ENCODE peak calls at places on chromosome 19, in five cellular contexts. One of them, this sample, is unnamed. For H3K4me1, the result is how much of the 10 kb centered on the place peaks cover.

GRCh38 chr19:46654621-46655152 is 6.3 kb downstream of the DACT3 start:
- DNase-seq in body of pancreas: no peak
- DNase-seq in neuronal stem cell: peak
- DNase-seq in endodermal cell: peak
- DNase-seq in ascending aorta: no peak
- DNase-seq in this sample: no peak

GRCh38 chr19:47113446-47114348 is at the start of gene ZC3H4:
- DNase-seq in body of pancreas: peak
- DNase-seq in neuronal stem cell: peak
- DNase-seq in endodermal cell: peak
- DNase-seq in ascending aorta: peak
- DNase-seq in this sample: peak

GRCh38 chr19:22331521-22331920 is 45.3 kb downstream of the ZNF729 start:
- DNase-seq in body of pancreas: no peak
- DNase-seq in neuronal stem cell: no peak
- DNase-seq in endodermal cell: no peak
- DNase-seq in ascending aorta: no peak
- DNase-seq in this sample: no peak

GRCh38 chr19:1811472-1811894 is 593 bp downstream of the ATP8B3 start:
- DNase-seq in body of pancreas: peak
- DNase-seq in neuronal stem cell: no peak
- DNase-seq in endodermal cell: no peak
- DNase-seq in ascending aorta: peak
- DNase-seq in this sample: peak

GRCh38 chr19:6017576-6017975 is 39.6 kb upstream of the RANBP3 start:
- DNase-seq in body of pancreas: no peak
- DNase-seq in neuronal stem cell: no peak
- DNase-seq in endodermal cell: no peak
- DNase-seq in ascending aorta: no peak
- DNase-seq in this sample: no peak

GRCh38 chr19:5987077-5987818 is 9.3 kb upstream of the RANBP3 start:
- DNase-seq in body of pancreas: peak
- DNase-seq in neuronal stem cell: peak
- DNase-seq in endodermal cell: peak
- DNase-seq in ascending aorta: peak
- DNase-seq in this sample: peak

GRCh38 chr19:15154002-15154612 is 46.7 kb downstream of the NOTCH3 start:
- DNase-seq in body of pancreas: no peak
- DNase-seq in neuronal stem cell: no peak
- DNase-seq in endodermal cell: peak
- DNase-seq in ascending aorta: no peak
- DNase-seq in this sample: peak

GRCh38 chr19:44626067-44626624 is 12.8 kb downstream of the IGSF23 start:
- DNase-seq in body of pancreas: peak
- DNase-seq in neuronal stem cell: no peak
- DNase-seq in endodermal cell: no peak
- DNase-seq in ascending aorta: no peak
- DNase-seq in this sample: peak

GRCh38 chr19:33558846-33559245 is 37.3 kb upstream of the PEPD start:
- DNase-seq in body of pancreas: no peak
- DNase-seq in neuronal stem cell: no peak
- DNase-seq in endodermal cell: no peak
- DNase-seq in ascending aorta: no peak
- DNase-seq in this sample: no peak

GRCh38 chr19:35249848-35250711 is 1.3 kb downstream of the LSR start:
- DNase-seq in body of pancreas: no peak
- DNase-seq in neuronal stem cell: no peak
- DNase-seq in endodermal cell: peak
- DNase-seq in ascending aorta: no peak
- DNase-seq in this sample: no peak

GRCh38 chr19:46303702-46304397 is 7.0 kb downstream of the HIF3A start:
- DNase-seq in body of pancreas: peak
- DNase-seq in neuronal stem cell: peak
- DNase-seq in endodermal cell: peak
- DNase-seq in ascending aorta: no peak
- DNase-seq in this sample: no peak

GRCh38 chr19:45125975-45126493 is 33.1 kb downstream of the PPP1R37 start:
- DNase-seq in body of pancreas: peak
- DNase-seq in neuronal stem cell: peak
- DNase-seq in endodermal cell: peak
- DNase-seq in ascending aorta: no peak
- DNase-seq in this sample: peak

GRCh38 chr19:1154731-1155351 is 19.2 kb downstream of the SBNO2 start:
- DNase-seq in body of pancreas: peak
- DNase-seq in neuronal stem cell: no peak
- DNase-seq in endodermal cell: no peak
- DNase-seq in ascending aorta: peak
- DNase-seq in this sample: peak

GRCh38 chr19:45040059-45040767 is 1.4 kb downstream of the CLASRP start:
- DNase-seq in body of pancreas: no peak
- DNase-seq in neuronal stem cell: no peak
- DNase-seq in endodermal cell: no peak
- DNase-seq in ascending aorta: no peak
- DNase-seq in this sample: no peak

GRCh38 chr19:13146763-13147563 is 3.2 kb downstream of the STX10 start:
- DNase-seq in body of pancreas: no peak
- DNase-seq in neuronal stem cell: no peak
- DNase-seq in endodermal cell: no peak
- DNase-seq in ascending aorta: peak
- DNase-seq in this sample: no peak

GRCh38 chr19:40982594-40983101 is 8.4 kb upstream of the CYP2B6 start:
- DNase-seq in body of pancreas: no peak
- DNase-seq in neuronal stem cell: no peak
- DNase-seq in endodermal cell: peak
- DNase-seq in ascending aorta: no peak
- DNase-seq in this sample: no peak

GRCh38 chr19:45792482-45793177 is at the start of gene DMWD:
- DNase-seq in body of pancreas: peak
- DNase-seq in neuronal stem cell: peak
- DNase-seq in endodermal cell: peak
- DNase-seq in ascending aorta: peak
- DNase-seq in this sample: peak

GRCh38 chr19:39736088-39736487 is 1.7 kb downstream of the CLC start:
- DNase-seq in body of pancreas: no peak
- DNase-seq in neuronal stem cell: no peak
- DNase-seq in endodermal cell: no peak
- DNase-seq in ascending aorta: no peak
- DNase-seq in this sample: no peak

GRCh38 chr19:15631817-15632216 is 8.9 kb upstream of the CYP4F3 start:
- DNase-seq in body of pancreas: no peak
- DNase-seq in neuronal stem cell: no peak
- DNase-seq in endodermal cell: peak
- DNase-seq in ascending aorta: no peak
- DNase-seq in this sample: no peak

GRCh38 chr19:52335768-52336116 is 301 bp upstream of the ZNF610 start:
- DNase-seq in body of pancreas: no peak
- DNase-seq in neuronal stem cell: no peak
- DNase-seq in endodermal cell: no peak
- DNase-seq in ascending aorta: no peak
- DNase-seq in this sample: no peak

GRCh38 chr19:36771275-36772231 is 1.1 kb downstream of the ZNF850 start:
- DNase-seq in body of pancreas: peak
- DNase-seq in neuronal stem cell: peak
- DNase-seq in endodermal cell: peak
- DNase-seq in ascending aorta: no peak
- DNase-seq in this sample: peak

GRCh38 chr19:27392027-27392632 is 1820.8 kb downstream of the UQCRFS1 start:
- DNase-seq in body of pancreas: no peak
- DNase-seq in neuronal stem cell: no peak
- DNase-seq in endodermal cell: peak
- DNase-seq in ascending aorta: no peak
- DNase-seq in this sample: no peak

GRCh38 chr19:38247126-38247525 is 9.0 kb downstream of the PPP1R14A start:
- DNase-seq in body of pancreas: no peak
- DNase-seq in neuronal stem cell: no peak
- DNase-seq in endodermal cell: no peak
- DNase-seq in ascending aorta: no peak
- DNase-seq in this sample: no peak
- H3K4me1 ChIP-seq in body of pancreas: under half
- H3K4me1 ChIP-seq in neuronal stem cell: under half
- H3K4me1 ChIP-seq in endodermal cell: under half
- H3K4me1 ChIP-seq in ascending aorta: half or more
- H3K4me1 ChIP-seq in this sample: under half

GRCh38 chr19:38635483-38636399 is 11.7 kb upstream of the ACTN4 start:
- DNase-seq in body of pancreas: no peak
- DNase-seq in neuronal stem cell: no peak
- DNase-seq in endodermal cell: peak
- DNase-seq in ascending aorta: no peak
- DNase-seq in this sample: no peak

GRCh38 chr19:38634757-38635482 is 12.5 kb upstream of the ACTN4 start:
- DNase-seq in body of pancreas: peak
- DNase-seq in neuronal stem cell: peak
- DNase-seq in endodermal cell: peak
- DNase-seq in ascending aorta: no peak
- DNase-seq in this sample: peak

GRCh38 chr19:38639679-38640078 is 7.8 kb upstream of the ACTN4 start:
- DNase-seq in body of pancreas: no peak
- DNase-seq in neuronal stem cell: no peak
- DNase-seq in endodermal cell: peak
- DNase-seq in ascending aorta: no peak
- DNase-seq in this sample: no peak

GRCh38 chr19:38640368-38640767 is 7.1 kb upstream of the ACTN4 start:
- DNase-seq in body of pancreas: no peak
- DNase-seq in neuronal stem cell: no peak
- DNase-seq in endodermal cell: peak
- DNase-seq in ascending aorta: no peak
- DNase-seq in this sample: peak

DNA sequence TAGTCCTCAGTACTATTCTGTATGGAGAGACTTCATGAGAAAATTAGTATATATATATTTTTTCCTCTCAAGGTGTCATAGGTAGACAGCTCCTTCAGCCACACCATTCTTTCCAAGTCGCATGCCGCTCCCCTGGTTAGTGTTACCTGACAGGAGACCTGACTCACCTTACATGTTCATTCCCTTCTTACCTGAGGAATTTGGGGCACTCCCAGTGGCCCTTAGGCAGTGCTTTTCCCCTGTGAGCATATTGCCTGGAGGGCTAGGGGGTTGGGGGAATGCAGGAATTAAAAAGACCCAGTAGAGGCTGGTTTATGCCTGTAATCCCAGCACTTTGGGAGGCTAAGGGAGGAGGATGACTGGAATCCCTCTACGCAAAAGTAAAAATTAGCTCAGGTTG is 9.0 kb upstream of the ACTN4 start:
- DNase-seq in body of pancreas: no peak
- DNase-seq in neuronal stem cell: no peak
- DNase-seq in endodermal cell: peak
- DNase-seq in ascending aorta: no peak
- DNase-seq in this sample: no peak
- H3K27ac ChIP-seq in body of pancreas: no peak
- H3K27ac ChIP-seq in neuronal stem cell: no peak
- H3K27ac ChIP-seq in endodermal cell: no peak
- H3K27ac ChIP-seq in ascending aorta: no peak
- H3K27ac ChIP-seq in this sample: no peak

GRCh38 chr19:18510216-18510615 is 11.7 kb downstream of the ELL start:
- DNase-seq in body of pancreas: no peak
- DNase-seq in neuronal stem cell: no peak
- DNase-seq in endodermal cell: no peak
- DNase-seq in ascending aorta: no peak
- DNase-seq in this sample: no peak
- H3K4me1 ChIP-seq in body of pancreas: half or more
- H3K4me1 ChIP-seq in neuronal stem cell: under half
- H3K4me1 ChIP-seq in endodermal cell: under half
- H3K4me1 ChIP-seq in ascending aorta: half or more
- H3K4me1 ChIP-seq in this sample: under half

GRCh38 chr19:4376991-4377781 is 23.2 kb downstream of the SH3GL1 start:
- DNase-seq in body of pancreas: peak
- DNase-seq in neuronal stem cell: no peak
- DNase-seq in endodermal cell: no peak
- DNase-seq in ascending aorta: no peak
- DNase-seq in this sample: no peak
- H3K27ac ChIP-seq in body of pancreas: peak
- H3K27ac ChIP-seq in neuronal stem cell: no peak
- H3K27ac ChIP-seq in endodermal cell: no peak
- H3K27ac ChIP-seq in ascending aorta: peak
- H3K27ac ChIP-seq in this sample: no peak

GRCh38 chr19:55350620-55351315 is 3.8 kb downstream of the COX6B2 start:
- DNase-seq in body of pancreas: no peak
- DNase-seq in neuronal stem cell: no peak
- DNase-seq in endodermal cell: peak
- DNase-seq in ascending aorta: no peak
- DNase-seq in this sample: no peak

GRCh38 chr19:55353803-55354697 is 469 bp downstream of the COX6B2 start:
- DNase-seq in body of pancreas: peak
- DNase-seq in neuronal stem cell: no peak
- DNase-seq in endodermal cell: peak
- DNase-seq in ascending aorta: no peak
- DNase-seq in this sample: peak

GRCh38 chr19:55352040-55352439 is 2.5 kb downstream of the COX6B2 start:
- DNase-seq in body of pancreas: no peak
- DNase-seq in neuronal stem cell: no peak
- DNase-seq in endodermal cell: no peak
- DNase-seq in ascending aorta: no peak
- DNase-seq in this sample: no peak

GRCh38 chr19:55353356-55353802 is 1.1 kb downstream of the COX6B2 start:
- DNase-seq in body of pancreas: no peak
- DNase-seq in neuronal stem cell: no peak
- DNase-seq in endodermal cell: no peak
- DNase-seq in ascending aorta: no peak
- DNase-seq in this sample: no peak

DNA sequence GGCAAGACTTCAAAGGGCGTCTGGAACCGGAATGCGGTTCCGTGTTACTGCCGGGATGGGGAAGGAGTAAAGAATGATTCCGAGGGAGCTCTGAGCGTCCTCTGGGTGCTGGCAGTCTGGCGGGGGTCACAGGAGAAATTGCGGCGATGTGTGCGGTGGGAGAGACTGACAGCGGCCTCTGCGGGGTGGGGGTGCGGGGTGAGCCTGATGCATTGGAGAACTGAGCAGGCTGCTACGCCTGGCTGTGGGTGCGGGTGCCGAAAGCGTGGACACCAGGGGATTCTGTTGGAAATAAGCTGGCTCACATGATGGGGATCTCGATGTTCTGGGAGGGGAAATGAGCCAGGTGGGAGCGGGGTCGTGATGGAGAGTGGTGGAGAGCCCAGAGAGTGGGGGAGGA is 1.8 kb downstream of the COX6B2 start:
- DNase-seq in body of pancreas: no peak
- DNase-seq in neuronal stem cell: no peak
- DNase-seq in endodermal cell: no peak
- DNase-seq in ascending aorta: no peak
- DNase-seq in this sample: no peak
- H3K4me1 ChIP-seq in body of pancreas: under half
- H3K4me1 ChIP-seq in neuronal stem cell: under half
- H3K4me1 ChIP-seq in endodermal cell: under half
- H3K4me1 ChIP-seq in ascending aorta: under half
- H3K4me1 ChIP-seq in this sample: under half

DNA sequence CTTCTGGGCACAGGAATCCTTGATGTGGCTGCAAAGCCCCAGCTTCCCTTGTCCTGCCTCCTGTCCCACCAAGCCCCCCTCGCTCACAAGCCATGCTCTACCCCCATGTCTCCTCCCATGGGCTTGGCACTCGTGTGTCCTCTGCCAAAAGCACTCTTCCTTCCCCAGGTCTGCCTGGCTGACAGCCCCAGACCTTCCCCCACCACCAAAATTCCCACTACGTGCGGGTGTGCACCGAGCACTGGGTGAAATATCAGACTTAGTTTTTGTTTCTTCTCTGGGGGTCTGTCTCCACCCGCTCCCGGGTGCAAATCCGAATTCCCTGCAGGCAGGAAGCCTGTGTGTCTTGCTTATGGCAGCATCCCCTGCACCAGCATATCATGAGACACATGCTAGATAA is 5.9 kb upstream of the VSTM2B start:
- DNase-seq in body of pancreas: no peak
- DNase-seq in neuronal stem cell: no peak
- DNase-seq in endodermal cell: no peak
- DNase-seq in ascending aorta: no peak
- DNase-seq in this sample: no peak
- H3K27ac ChIP-seq in body of pancreas: no peak
- H3K27ac ChIP-seq in neuronal stem cell: no peak
- H3K27ac ChIP-seq in endodermal cell: no peak
- H3K27ac ChIP-seq in ascending aorta: no peak
- H3K27ac ChIP-seq in this sample: no peak